ENCODE peak calls at places on chromosomes 11 and 22, in ten cellular contexts. J, V, U, E, L, A, P, F, G and W are unnamed samples.

GRCh38 chr22:36797334-36797733 is 19.5 kb downstream of the PVALB start:
- DNase-seq in J (no peak), V (no peak), U (no peak), E (no peak), L (no peak), A (no peak), P (no peak), F (no peak), G (no peak), W (no peak)

GRCh38 chr11:62983536-62984199 is 1.1 kb downstream of the SLC22A6 start:
- DNase-seq in J (no peak), V (no peak), U (no peak), E (no peak), L (no peak), A (no peak), P (no peak), F (no peak), G (no peak), W (no peak)

GRCh38 chr11:107482234-107482633 is 24.6 kb upstream of the CWF19L2 start:
- DNase-seq in J (no peak), V (no peak), U (no peak), E (no peak), L (no peak), A (no peak), P (no peak), F (no peak), G (no peak), W (no peak)

GRCh38 chr11:115164774-115165173 is 339.4 kb downstream of the CADM1 start:
- DNase-seq in J (no peak), V (no peak), U (no peak), E (no peak), L (no peak), A (no peak), P (no peak), F (no peak), G (no peak), W (no peak)

GRCh38 chr11:112216591-112217105 is 9.6 kb upstream of the PTS start:
- DNase-seq in J (no peak), V (no peak), U (no peak), E (no peak), L (no peak), A (no peak), P (no peak), F (no peak), G (no peak), W (no peak)

GRCh38 chr11:61138940-61139339 is 22.3 kb downstream of the VPS37C start:
- DNase-seq in J (no peak), V (no peak), U (no peak), E (no peak), L (no peak), A (no peak), P (no peak), F (peak; percentile 48), G (no peak), W (no peak)

GRCh38 chr11:46680815-46681214 is 19.6 kb downstream of the ARHGAP1 start:
- DNase-seq in J (no peak), V (no peak), U (no peak), E (no peak), L (no peak), A (peak; percentile 70), P (no peak), F (no peak), G (no peak), W (no peak)

GRCh38 chr11:65642014-65642671 is 4.2 kb downstream of the SIPA1 start:
- DNase-seq in J (peak; percentile 61), V (no peak), U (no peak), E (no peak), L (no peak), A (peak; percentile 84), P (no peak), F (no peak), G (no peak), W (no peak)

GRCh38 chr22:39220450-39220849 is 24.3 kb downstream of the PDGFB start:
- DNase-seq in J (no peak), V (no peak), U (no peak), E (no peak), L (no peak), A (peak; percentile 9), P (no peak), F (peak; percentile 37), G (no peak), W (no peak)

GRCh38 chr22:49751968-49752597 is 75.6 kb downstream of the BRD1 start:
- DNase-seq in J (peak; percentile 67), V (no peak), U (no peak), E (no peak), L (no peak), A (no peak), P (no peak), F (peak; percentile 43), G (no peak), W (no peak)

GRCh38 chr11:45264839-45265515 is 21.2 kb downstream of the SYT13 start:
- DNase-seq in J (no peak), V (no peak), U (no peak), E (no peak), L (no peak), A (no peak), P (no peak), F (no peak), G (no peak), W (no peak)

GRCh38 chr11:45090607-45091006 is 55.8 kb upstream of the PRDM11 start:
- DNase-seq in J (no peak), V (peak; percentile 16), U (no peak), E (no peak), L (no peak), A (no peak), P (no peak), F (no peak), G (no peak), W (no peak)

GRCh38 chr11:131656839-131657211 is 286.4 kb downstream of the NTM start:
- DNase-seq in J (no peak), V (no peak), U (no peak), E (no peak), L (no peak), A (no peak), P (no peak), F (no peak), G (no peak), W (no peak)

GRCh38 chr22:41915035-41915782 is at the start of gene SHISA8:
- DNase-seq in J (peak; percentile 72), V (no peak), U (peak; percentile 80), E (no peak), L (peak; percentile 64), A (peak; percentile 91), P (no peak), F (no peak), G (no peak), W (peak; percentile 67)

GRCh38 chr22:47071078-47071811 is 308.8 kb downstream of the TBC1D22A start:
- DNase-seq in J (no peak), V (no peak), U (no peak), E (no peak), L (no peak), A (peak; percentile 47), P (no peak), F (no peak), G (no peak), W (no peak)
- TF ChIP-seq POLR2A in J (no peak), V (no peak), U (no peak), E (no peak), L (no peak), A (no peak), P (no peak), F (no peak), G (no peak), W (no peak)

GRCh38 chr11:70270104-70270876 is at the start of gene PPFIA1:
- DNase-seq in J (peak; percentile 99), V (peak; percentile 96), U (peak; percentile 91), E (peak; percentile 91), L (peak; percentile 97), A (peak; percentile 98), P (peak; percentile 96), F (peak; percentile 97), G (no peak), W (peak; percentile 97)
- TF ChIP-seq POLR2AphosphoS5 in J (peak; percentile 73), V (no peak), U (peak; percentile 64), E (peak; percentile 94), L (peak; percentile 73), A (peak; percentile 89), P (peak; percentile 78), F (peak; percentile 81), G (peak; percentile 61), W (peak; percentile 85)

GRCh38 chr11:69416123-69416475 is 65.4 kb upstream of the LINC01488 start:
- DNase-seq in J (no peak), V (no peak), U (no peak), E (no peak), L (no peak), A (peak; percentile 75), P (no peak), F (peak; percentile 48), G (no peak), W (no peak)

GRCh38 chr11:69416746-69417145 is 64.7 kb upstream of the LINC01488 start:
- DNase-seq in J (no peak), V (no peak), U (no peak), E (no peak), L (no peak), A (no peak), P (no peak), F (no peak), G (no peak), W (no peak)

GRCh38 chr11:69415411-69416122 is 65.9 kb upstream of the LINC01488 start:
- DNase-seq in J (no peak), V (no peak), U (no peak), E (no peak), L (no peak), A (peak; percentile 57), P (no peak), F (peak; percentile 46), G (no peak), W (no peak)

GRCh38 chr11:69418576-69419296 is 62.7 kb upstream of the LINC01488 start:
- DNase-seq in J (no peak), V (peak; percentile 77), U (no peak), E (no peak), L (no peak), A (peak; percentile 36), P (no peak), F (peak; percentile 54), G (no peak), W (no peak)

GRCh38 chr11:69417211-69418085 is 64.0 kb upstream of the LINC01488 start:
- DNase-seq in J (no peak), V (no peak), U (no peak), E (no peak), L (no peak), A (peak; percentile 64), P (no peak), F (peak; percentile 54), G (no peak), W (no peak)
- TF ChIP-seq POLR2A in J (no peak), V (no peak), U (no peak), E (no peak), L (no peak), A (no peak), P (no peak), F (no peak), G (no peak), W (no peak)

DNA sequence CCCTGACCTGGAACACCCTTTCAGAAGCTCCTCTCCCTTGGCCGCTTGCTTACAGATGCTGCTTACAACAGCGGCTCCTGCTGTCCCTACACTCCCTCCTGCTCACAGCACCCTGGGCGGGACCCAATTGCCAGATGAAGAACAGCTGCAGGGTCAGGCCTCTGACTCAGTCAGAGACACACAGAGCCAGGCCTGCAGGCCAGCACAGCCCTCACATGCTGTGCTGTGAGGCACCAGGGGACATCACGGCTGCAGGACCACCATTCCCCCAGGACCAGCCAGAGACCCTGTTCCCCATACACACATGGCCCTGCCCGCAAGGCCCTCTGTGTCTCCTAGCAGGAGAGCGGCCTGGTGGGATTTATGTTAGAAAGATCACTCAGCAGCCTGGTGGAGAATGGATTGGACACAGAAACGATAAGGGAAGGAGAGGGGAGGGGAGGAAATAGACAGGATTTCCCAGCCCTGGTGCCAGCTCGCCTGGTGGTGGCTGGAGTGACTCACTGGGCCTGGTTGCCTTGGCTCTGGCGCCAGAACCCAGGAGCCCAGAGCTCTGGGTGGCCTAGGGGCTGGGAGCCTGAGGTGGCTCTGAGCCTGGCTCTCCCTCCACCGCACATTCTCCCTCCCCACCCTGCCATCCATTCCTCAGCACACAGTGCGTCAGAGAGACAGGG is 6.7 kb downstream of the CAPN5 start:
- DNase-seq in J (peak; percentile 41), V (peak; percentile 94), U (peak; percentile 12), E (peak; percentile 36), L (peak; percentile 93), A (peak; percentile 78), P (peak; percentile 38), F (peak; percentile 98), G (no peak), W (peak; percentile 77)
- TF ChIP-seq POLR2AphosphoS5 in J (no peak), V (no peak), U (no peak), E (no peak), L (peak; percentile 90), A (peak; percentile 83), P (peak; percentile 58), F (peak; percentile 86), G (peak; percentile 91), W (peak; percentile 71)